ENCODE peak calls at places on chromosomes 3 and 15, in six cellular contexts. T, B, F, D, Z and W are unnamed samples.

GRCh38 chr15:48657891-48658591 is 12.5 kb upstream of the FBN1 start:
- ATAC-seq in Z (peak; percentile 69), D (no peak), B (no peak), F (no peak), T (no peak), W (no peak)

GRCh38 chr3:52022323-52023100 is 26.8 kb upstream of the RPL29 start:
- ATAC-seq in D (peak; percentile 40), T (peak; percentile 89), F (peak; percentile 12), B (peak; percentile 31), Z (no peak), W (no peak)

GRCh38 chr3:137988982-137989381 is 21.0 kb upstream of the CLDN18 start:
- ATAC-seq in B (no peak), D (no peak), Z (no peak), F (peak; percentile 32), T (no peak), W (peak; percentile 88)

GRCh38 chr3:177776656-177777055 is 579.4 kb upstream of the TBL1XR1 start:
- ATAC-seq in T (no peak), F (no peak), B (no peak), D (no peak), Z (no peak), W (no peak)

GRCh38 chr3:71215351-71215750 is 368.2 kb downstream of the FOXP1 start:
- ATAC-seq in F (no peak), B (no peak), D (no peak), T (no peak), Z (no peak), W (no peak)

GRCh38 chr3:172152869-172153268 is 113.5 kb downstream of the FNDC3B start:
- ATAC-seq in F (peak; percentile 2), D (peak; percentile 35), B (peak; percentile 77), Z (peak; percentile 23), T (no peak), W (no peak)

GRCh38 chr3:22988566-22988965 is 214.6 kb upstream of the UBE2E2 start:
- ATAC-seq in D (no peak), Z (no peak), B (no peak), T (no peak), F (no peak), W (no peak)

GRCh38 chr3:127014536-127015281 is 31.8 kb downstream of the PLXNA1 start:
- ATAC-seq in F (no peak), B (no peak), Z (no peak), D (no peak), T (peak; percentile 11), W (peak; percentile 70)

GRCh38 chr15:68300115-68300940 is 22.8 kb downstream of the FEM1B start:
- ATAC-seq in T (no peak), B (no peak), F (peak; percentile 57), D (no peak), Z (no peak), W (no peak)

GRCh38 chr3:33030802-33031201 is 66.1 kb downstream of the GLB1 start:
- ATAC-seq in Z (no peak), D (no peak), T (peak; percentile 66), B (no peak), F (no peak), W (no peak)

GRCh38 chr3:11588755-11589154 is 55.0 kb downstream of the VGLL4 start:
- ATAC-seq in Z (no peak), B (no peak), F (no peak), T (no peak), D (no peak), W (no peak)

GRCh38 chr3:188728371-188728896 is 443.3 kb upstream of the TPRG1 start:
- ATAC-seq in B (no peak), T (no peak), Z (no peak), F (no peak), D (no peak), W (no peak)

GRCh38 chr3:57192028-57192427 is 7.8 kb downstream of the HESX1 start:
- ATAC-seq in Z (no peak), D (no peak), T (no peak), F (no peak), B (no peak), W (no peak)

GRCh38 chr3:152780553-152780952 is 54.4 kb upstream of the P2RY1 start:
- ATAC-seq in F (no peak), Z (no peak), B (no peak), D (no peak), T (no peak), W (no peak)

GRCh38 chr3:185658943-185659342 is 72.8 kb downstream of the SENP2 start:
- ATAC-seq in B (no peak), T (no peak), F (no peak), D (peak; percentile 56), Z (peak; percentile 4), W (no peak)

GRCh38 chr15:68411735-68412134 is 20.2 kb downstream of the ITGA11 start:
- ATAC-seq in F (no peak), T (no peak), D (no peak), Z (no peak), B (no peak), W (no peak)

GRCh38 chr15:100210338-100210737 is 131.4 kb downstream of the ADAMTS17 start:
- ATAC-seq in T (no peak), B (no peak), D (no peak), F (no peak), Z (peak; percentile 92), W (no peak)

GRCh38 chr15:64693134-64693533 is 82.3 kb downstream of the RBPMS2 start:
- ATAC-seq in Z (peak; percentile 85), F (peak; percentile 89), T (no peak), D (peak; percentile 95), B (peak; percentile 79), W (no peak)

GRCh38 chr3:42263354-42264346 is 2.3 kb downstream of the CCK start:
- ATAC-seq in F (no peak), D (no peak), B (no peak), Z (no peak), T (peak; percentile 86), W (peak; percentile 48)

GRCh38 chr3:123104550-123104949 is 37.7 kb downstream of the PDIA5 start:
- ATAC-seq in D (peak; percentile 73), F (peak; percentile 63), B (peak; percentile 67), Z (peak; percentile 52), T (no peak), W (no peak)

GRCh38 chr15:90674476-90674875 is 42.7 kb upstream of the BLM start:
- ATAC-seq in B (no peak), T (no peak), Z (no peak), D (no peak), F (no peak), W (no peak)

GRCh38 chr15:46526726-46527110 is 891.9 kb downstream of the SQOR start:
- ATAC-seq in T (no peak), Z (no peak), B (no peak), D (no peak), F (no peak), W (no peak)

GRCh38 chr15:100309109-100309983 is 32.4 kb downstream of the ADAMTS17 start:
- ATAC-seq in B (no peak), Z (no peak), D (no peak), T (no peak), F (no peak), W (no peak)

GRCh38 chr3:100006570-100007271 is 107.6 kb downstream of the FILIP1L start:
- ATAC-seq in B (peak; percentile 47), D (no peak), T (no peak), F (no peak), Z (peak; percentile 65), W (no peak)

GRCh38 chr15:98043160-98044059 is 82.9 kb downstream of the ARRDC4 start:
- ATAC-seq in F (peak; percentile 86), T (no peak), Z (no peak), B (no peak), D (no peak), W (no peak)

GRCh38 chr3:29759021-29759359 is 478.1 kb downstream of the RBMS3 start:
- ATAC-seq in B (peak; percentile 69), D (peak; percentile 55), Z (peak; percentile 90), T (no peak), F (peak; percentile 71), W (no peak)

GRCh38 chr3:189056612-189057352 is 115.0 kb upstream of the TPRG1 start:
- ATAC-seq in D (peak; percentile 77), T (no peak), F (no peak), Z (peak; percentile 48), B (peak; percentile 22), W (no peak)

GRCh38 chr3:185207931-185208746 is 45.7 kb downstream of the EHHADH start:
- ATAC-seq in Z (no peak), F (no peak), B (no peak), T (no peak), D (no peak), W (peak; percentile 99)

GRCh38 chr3:45119824-45120614 is 26.2 kb downstream of the CDCP1 start:
- ATAC-seq in T (no peak), F (peak; percentile 77), D (no peak), B (no peak), Z (no peak), W (no peak)

GRCh38 chr3:151576524-151576923 is 115.7 kb upstream of the IGSF10 start:
- ATAC-seq in Z (no peak), D (no peak), F (no peak), B (no peak), T (peak; percentile 73), W (no peak)

GRCh38 chr3:171565671-171566070 is 105.5 kb upstream of the TNIK start:
- ATAC-seq in T (no peak), Z (peak; percentile 22), D (no peak), F (peak; percentile 45), B (no peak), W (no peak)

GRCh38 chr15:66692808-66693596 is 9.0 kb upstream of the SMAD6 start:
- ATAC-seq in F (peak; percentile 57), D (no peak), Z (no peak), B (no peak), T (no peak), W (peak; percentile 83)

GRCh38 chr3:58411851-58412830 is 21.5 kb downstream of the PDHB start:
- ATAC-seq in B (no peak), F (no peak), Z (no peak), D (peak; percentile 16), T (no peak), W (peak; percentile 77)

GRCh38 chr3:104885214-104885814 is 481.4 kb upstream of the ALCAM start:
- ATAC-seq in Z (no peak), B (no peak), D (no peak), F (no peak), T (no peak), W (peak; percentile 37)

GRCh38 chr15:84715442-84716035 is 400 bp downstream of the SEC11A start:
- ATAC-seq in D (peak; percentile 1), B (peak; percentile 16), T (peak; percentile 14), F (peak; percentile 14), Z (peak; percentile 3), W (no peak)

GRCh38 chr3:121871434-121871833 is 22.8 kb upstream of the SLC15A2 start:
- ATAC-seq in D (no peak), B (no peak), T (no peak), F (no peak), Z (no peak), W (no peak)

GRCh38 chr3:176861137-176861536 is 336.1 kb downstream of the TBL1XR1 start:
- ATAC-seq in Z (no peak), F (no peak), T (no peak), B (no peak), D (no peak), W (no peak)

GRCh38 chr3:184526158-184526483 is 35.5 kb upstream of the EPHB3 start:
- ATAC-seq in D (peak; percentile 4), B (no peak), T (peak; percentile 65), Z (no peak), F (no peak), W (peak; percentile 34)

GRCh38 chr3:46860381-46861292 is 2.6 kb downstream of the MYL3 start:
- ATAC-seq in Z (no peak), T (peak; percentile 40), B (no peak), F (peak; percentile 34), D (no peak), W (no peak)

GRCh38 chr3:195801251-195802183 is 10.2 kb downstream of the MUC4 start:
- ATAC-seq in D (no peak), T (peak; percentile 9), B (no peak), Z (no peak), F (no peak), W (no peak)